ENCODE peak calls at places on chromosomes 12 and 14, in four cellular contexts. F, Z, W and V are unnamed samples.

GRCh38 chr12:27285395-27285794 is 41.3 kb downstream of the STK38L start:
- DNase-seq in F (no peak), Z (peak), W (no peak), V (no peak)

GRCh38 chr12:111056618-111057521 is 136.5 kb upstream of the MYL2 start:
- DNase-seq in F (peak), Z (no peak), W (no peak), V (no peak)

GRCh38 chr12:117073611-117074010 is 25.6 kb downstream of the TESC start:
- DNase-seq in F (peak), Z (no peak), W (no peak), V (no peak)

GRCh38 chr12:54216580-54217308 is 28.0 kb upstream of the SMUG1 start:
- DNase-seq in F (peak), Z (peak), W (peak), V (peak)

GRCh38 chr12:1073652-1074051 is 82.6 kb downstream of the ERC1 start:
- DNase-seq in F (no peak), Z (no peak), W (no peak), V (no peak)

GRCh38 chr12:5571115-5571514 is 139.2 kb downstream of the NTF3 start:
- DNase-seq in F (peak), Z (no peak), W (no peak), V (no peak)

GRCh38 chr12:84660139-84660538 is 252.5 kb downstream of the SLC6A15 start:
- DNase-seq in F (no peak), Z (no peak), W (no peak), V (no peak)

GRCh38 chr12:124191024-124191359 is 103.9 kb upstream of the RFLNA start:
- DNase-seq in F (peak), Z (peak), W (no peak), V (peak)

GRCh38 chr12:116547955-116548471 is 11.2 kb upstream of the MAP1LC3B2 start:
- DNase-seq in F (peak), Z (no peak), W (no peak), V (no peak)

GRCh38 chr12:50110762-50111416 is 1.1 kb upstream of the COX14 start:
- DNase-seq in F (peak), Z (peak), W (peak), V (peak)

GRCh38 chr14:102573591-102574046 is 18.8 kb upstream of the RCOR1 start:
- DNase-seq in F (no peak), Z (no peak), W (no peak), V (peak)

GRCh38 chr14:91078095-91078737 is 17.8 kb upstream of the RPS6KA5 start:
- DNase-seq in F (no peak), Z (no peak), W (no peak), V (no peak)

GRCh38 chr12:24378548-24379011 is 429.1 kb upstream of the SOX5 start:
- DNase-seq in F (peak), Z (peak), W (no peak), V (peak)

GRCh38 chr12:105455250-105455649 is 124.8 kb downstream of the C12orf75 start:
- DNase-seq in F (peak), Z (no peak), W (no peak), V (no peak)

GRCh38 chr14:51963164-51963733 is 26.1 kb upstream of the RTRAF start:
- DNase-seq in F (peak), Z (no peak), W (no peak), V (no peak)

GRCh38 chr14:55523321-55523720 is 56.7 kb upstream of the KTN1 start:
- DNase-seq in F (no peak), Z (no peak), W (no peak), V (no peak)

GRCh38 chr12:10559241-10559640 is 53.6 kb downstream of the EIF2S3B start:
- DNase-seq in F (no peak), Z (no peak), W (no peak), V (no peak)

GRCh38 chr12:76250256-76250655 is 98.0 kb downstream of the BBS10 start:
- DNase-seq in F (peak), Z (no peak), W (no peak), V (no peak)

GRCh38 chr12:3304436-3305135 is 186.4 kb upstream of the PRMT8 start:
- DNase-seq in F (peak), Z (no peak), W (no peak), V (no peak)

GRCh38 chr14:36161781-36162180 is 14.7 kb downstream of the PTCSC3 start:
- DNase-seq in F (peak), Z (no peak), W (no peak), V (peak)

GRCh38 chr12:102811125-102811737 is 105.8 kb downstream of the PAH start:
- DNase-seq in F (peak), Z (peak), W (peak), V (peak)

GRCh38 chr12:104733717-104734175 is 224.3 kb downstream of the SLC41A2 start:
- DNase-seq in F (peak), Z (peak), W (no peak), V (peak)

GRCh38 chr14:71932229-71932951 is at the start of gene RGS6:
- DNase-seq in F (peak), Z (peak), W (peak), V (peak)

GRCh38 chr12:49301759-49302158 is 6.8 kb downstream of the PRPH start:
- DNase-seq in F (no peak), Z (no peak), W (no peak), V (no peak)

GRCh38 chr14:58922211-58922940 is 266.1 kb upstream of the DAAM1 start:
- DNase-seq in F (no peak), Z (no peak), W (no peak), V (no peak)

GRCh38 chr14:44897844-44898151 is 63.9 kb downstream of the KLHL28 start:
- DNase-seq in F (no peak), Z (no peak), W (no peak), V (no peak)

GRCh38 chr14:92728781-92729364 is 19.6 kb downstream of the LGMN start:
- DNase-seq in F (no peak), Z (no peak), W (no peak), V (no peak)

GRCh38 chr12:480831-481230 is 21.1 kb downstream of the B4GALNT3 start:
- DNase-seq in F (peak), Z (no peak), W (no peak), V (no peak)

GRCh38 chr12:128266559-128267245 is at the start of gene TMEM132C:
- DNase-seq in F (peak), Z (peak), W (no peak), V (no peak)

GRCh38 chr12:118120579-118121363 is 15.2 kb upstream of the PEBP1 start:
- DNase-seq in F (peak), Z (peak), W (peak), V (peak)